ENCODE peak calls at places on chromosomes 6 and 20, in four cellular contexts. W is GM23248; V is hepatocyte; T is CD8-positive, alpha-beta T cell. A is an unnamed sample. For H3K36me3, the result is how much of the 10 kb centered on the place peaks cover.

GRCh38 chr6:130500693-130501092 is 134.9 kb downstream of the TMEM200A start:
- DNase-seq in W (peak), V (no peak), T (no peak), A (no peak)

GRCh38 chr6:16741112-16742016 is 19.9 kb downstream of the ATXN1 start:
- DNase-seq in W (peak), V (peak), T (no peak), A (no peak)

GRCh38 chr6:72363844-72364740 is 257.8 kb upstream of the KCNQ5 start:
- DNase-seq in W (peak), V (peak), T (no peak), A (no peak)

GRCh38 chr6:66526061-66526460 is 819.0 kb upstream of the EYS start:
- DNase-seq in W (no peak), V (no peak), T (no peak), A (no peak)

GRCh38 chr6:47655719-47656595 is 42.4 kb upstream of the ADGRF4 start:
- DNase-seq in W (peak), V (peak), T (peak), A (peak)

GRCh38 chr20:52340036-52340634 is 148.6 kb upstream of the ZFP64 start:
- DNase-seq in W (peak), V (no peak), T (no peak), A (no peak)

GRCh38 chr20:58007947-58008346 is 220.5 kb downstream of the ANKRD60 start:
- DNase-seq in W (no peak), V (no peak), T (no peak), A (no peak)

GRCh38 chr20:19990911-19991707 is 26.1 kb upstream of the NAA20 start:
- DNase-seq in W (no peak), V (no peak), T (no peak), A (no peak)

GRCh38 chr6:137116807-137117206 is 56.6 kb downstream of the IL22RA2 start:
- DNase-seq in W (no peak), V (no peak), T (no peak), A (no peak)

GRCh38 chr6:82906951-82907350 is 158.7 kb downstream of the UBE3D start:
- DNase-seq in W (peak), V (peak), T (no peak), A (no peak)

GRCh38 chr20:20441259-20441658 is 73.4 kb downstream of the INSM1 start:
- DNase-seq in W (no peak), V (no peak), T (no peak), A (peak)

GRCh38 chr20:23879811-23880374 is 345 bp upstream of the CST5 start:
- DNase-seq in W (no peak), V (peak), T (no peak), A (no peak)

GRCh38 chr20:63709149-63709527 is 1.3 kb downstream of the ZGPAT start:
- DNase-seq in W (no peak), V (peak), T (no peak), A (no peak)

GRCh38 chr20:860891-861290 is 27.4 kb downstream of the FAM110A start:
- DNase-seq in W (no peak), V (no peak), T (no peak), A (no peak)

GRCh38 chr6:134593887-134594286 is 276.0 kb upstream of the SGK1 start:
- DNase-seq in W (no peak), V (no peak), T (no peak), A (no peak)

GRCh38 chr6:161292145-161292544 is 18.3 kb upstream of the AGPAT4 start:
- DNase-seq in W (no peak), V (no peak), T (no peak), A (no peak)

GRCh38 chr6:33613146-33613793 is 7.9 kb upstream of the ITPR3 start:
- DNase-seq in W (peak), V (no peak), T (no peak), A (peak)

GRCh38 chr6:2743280-2744205 is 7.2 kb downstream of the MYLK4 start:
- DNase-seq in W (no peak), V (no peak), T (no peak), A (no peak)

GRCh38 chr6:105045546-105045945 is 88.6 kb downstream of the LIN28B start:
- DNase-seq in W (peak), V (no peak), T (no peak), A (no peak)

GRCh38 chr20:61937146-61937962 is 128.3 kb downstream of the TAF4 start:
- DNase-seq in W (no peak), V (no peak), T (no peak), A (peak)

GRCh38 chr20:21437248-21437647 is 39.9 kb upstream of the NKX2-4 start:
- DNase-seq in W (no peak), V (no peak), T (no peak), A (no peak)

GRCh38 chr6:3205913-3206312 is 21.5 kb downstream of the TUBB2B start:
- DNase-seq in W (peak), V (no peak), T (no peak), A (no peak)

GRCh38 chr20:63553251-63553932 is 567 bp upstream of the FNDC11 start:
- DNase-seq in W (peak), V (peak), T (peak), A (peak)

GRCh38 chr6:104771258-104771832 is 88.4 kb downstream of the HACE1 start:
- DNase-seq in W (peak), V (peak), T (no peak), A (no peak)

GRCh38 chr6:119395192-119395591 is 45.6 kb upstream of the MAN1A1 start:
- DNase-seq in W (no peak), V (no peak), T (no peak), A (no peak)

GRCh38 chr20:17647391-17648305 is 34.4 kb downstream of the RRBP1 start:
- DNase-seq in W (no peak), V (no peak), T (no peak), A (peak)

GRCh38 chr6:67640462-67640861 is 994.6 kb upstream of the ADGRB3 start:
- DNase-seq in W (no peak), V (no peak), T (no peak), A (no peak)

GRCh38 chr6:13760948-13761347 is 49.3 kb upstream of the RANBP9 start:
- DNase-seq in W (peak), V (no peak), T (no peak), A (no peak)

GRCh38 chr6:158414900-158415299 is 102.6 kb downstream of the TULP4 start:
- DNase-seq in W (peak), V (no peak), T (no peak), A (no peak)

GRCh38 chr6:110776413-110776812 is 38.9 kb downstream of the CDK19 start:
- DNase-seq in W (no peak), V (no peak), T (no peak), A (no peak)

GRCh38 chr6:43187821-43188220 is 5.8 kb downstream of the CUL9 start:
- DNase-seq in W (no peak), V (no peak), T (no peak), A (no peak)

GRCh38 chr6:106446287-106446885 is 85.9 kb downstream of the CRYBG1 start:
- DNase-seq in W (peak), V (no peak), T (no peak), A (no peak)

GRCh38 chr6:6753301-6753700 is 164.8 kb downstream of the LY86 start:
- DNase-seq in W (no peak), V (no peak), T (no peak), A (no peak)

GRCh38 chr6:107731422-107732319 is 92.4 kb downstream of the SCML4 start:
- DNase-seq in W (no peak), V (peak), T (peak), A (no peak)

GRCh38 chr6:134240664-134241431 is 77.1 kb downstream of the SGK1 start:
- DNase-seq in W (no peak), V (no peak), T (peak), A (no peak)

GRCh38 chr6:131443014-131443413 is 130.0 kb upstream of the ARG1 start:
- DNase-seq in W (no peak), V (no peak), T (no peak), A (no peak)

GRCh38 chr6:106805017-106805335 is 169.6 kb downstream of the CD24 start:
- DNase-seq in W (no peak), V (no peak), T (no peak), A (no peak)

GRCh38 chr6:551405-551804 is 105.5 kb downstream of the HUS1B start:
- DNase-seq in W (peak), V (peak), T (no peak), A (peak)

GRCh38 chr6:45654673-45655072 is 276.9 kb upstream of the SUPT3H start:
- DNase-seq in W (peak), V (no peak), T (no peak), A (no peak)

GRCh38 chr20:3502878-3503277 is 32.1 kb downstream of the ATRN start:
- DNase-seq in W (no peak), V (no peak), T (no peak), A (no peak)
- H3K36me3 ChIP-seq in W (under half), V (under half), T (under half), A (under half)

GRCh38 chr6:113676972-113677371 is 180.2 kb upstream of the MARCKS start:
- DNase-seq in W (no peak), V (no peak), T (no peak), A (no peak)
- H3K36me3 ChIP-seq in W (under half), V (under half), T (under half), A (under half)

GRCh38 chr20:47659904-47660601 is 125.2 kb downstream of the SULF2 start:
- DNase-seq in W (no peak), V (no peak), T (no peak), A (no peak)

GRCh38 chr20:47660602-47660905 is 124.7 kb downstream of the SULF2 start:
- DNase-seq in W (no peak), V (no peak), T (no peak), A (no peak)

GRCh38 chr20:47662483-47663353 is 122.6 kb downstream of the SULF2 start:
- DNase-seq in W (no peak), V (no peak), T (no peak), A (peak)

GRCh38 chr20:47661714-47662113 is 123.6 kb downstream of the SULF2 start:
- DNase-seq in W (no peak), V (no peak), T (no peak), A (no peak)

GRCh38 chr20:47660983-47661711 is 124.1 kb downstream of the SULF2 start:
- DNase-seq in W (no peak), V (no peak), T (no peak), A (no peak)
- H3K36me3 ChIP-seq in W (under half), V (under half), T (under half), A (under half)

DNA sequence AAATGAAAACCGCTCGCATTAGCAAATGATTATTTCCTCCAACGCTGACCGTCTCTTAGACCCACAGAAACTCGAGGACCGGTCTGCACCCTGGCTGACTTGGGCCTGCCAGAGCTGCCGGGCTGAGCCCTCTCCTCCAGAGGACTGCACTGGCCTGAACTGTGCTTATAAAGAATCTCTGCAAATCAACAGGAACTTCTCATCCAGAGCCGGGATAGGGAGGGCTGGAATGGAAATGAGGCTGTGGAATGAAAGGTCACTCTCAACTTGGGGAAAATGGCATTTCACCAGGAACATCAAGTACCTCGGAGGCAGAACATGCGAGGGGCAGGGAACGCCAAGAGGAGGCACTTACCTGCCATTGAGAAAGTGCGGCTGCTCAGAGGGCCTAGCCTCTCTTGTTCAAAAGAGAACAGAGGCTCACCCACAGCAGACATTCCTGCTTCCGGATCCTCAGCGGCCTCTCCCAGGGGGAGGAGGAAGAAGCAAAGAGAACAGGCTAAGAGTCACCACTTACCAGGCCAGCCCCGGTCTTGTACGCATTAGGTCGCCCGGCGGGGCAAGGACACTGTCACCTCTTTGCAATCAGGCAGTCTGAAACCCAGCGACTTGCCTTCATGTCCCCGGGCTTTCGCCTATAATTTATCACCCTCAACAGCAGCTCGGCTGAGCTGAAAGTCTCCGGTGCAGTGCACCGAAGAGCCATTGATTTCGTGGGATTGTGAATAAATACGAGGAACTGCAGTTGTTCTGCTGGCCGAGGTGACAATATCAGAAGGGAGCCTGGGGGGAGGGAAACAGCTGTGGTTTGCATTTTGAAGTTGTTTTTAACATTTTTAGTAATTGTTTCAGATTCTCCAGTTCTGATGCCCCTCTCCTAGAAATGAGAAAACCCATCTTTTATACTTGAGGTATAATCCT is 37.6 kb downstream of the ZMYND8 start:
- DNase-seq in W (peak), V (peak), T (no peak), A (peak)
- H3K36me3 ChIP-seq in W (under half), V (under half), T (under half), A (under half)